ENCODE peak calls at places on chromosomes 3 and 15, in six cellular contexts. B is Panc1, Z is left lung, R is SK-N-SH, A is heart left ventricle, C is right lobe of liver. H is an unnamed sample.

GRCh38 chr3:5144316-5144994 is 22.4 kb downstream of the ARL8B start:
- DNase-seq in B (no peak), Z (no peak), R (no peak), A (no peak), C (no peak), H (no peak)

GRCh38 chr3:130601662-130602061 is 84.7 kb downstream of the COL6A6 start:
- DNase-seq in B (no peak), Z (no peak), R (no peak), A (no peak), C (no peak), H (no peak)

GRCh38 chr3:141913150-141913811 is 36.8 kb downstream of the ATP1B3 start:
- DNase-seq in B (no peak), Z (no peak), R (peak; percentile 58), A (peak; percentile 25), C (no peak), H (no peak)

GRCh38 chr3:50333744-50334328 is 5.8 kb upstream of the TUSC2 start:
- DNase-seq in B (no peak), Z (no peak), R (no peak), A (peak; percentile 87), C (no peak), H (no peak)

GRCh38 chr3:177481329-177481728 is 284.0 kb upstream of the TBL1XR1 start:
- DNase-seq in B (no peak), Z (no peak), R (no peak), A (no peak), C (no peak), H (no peak)

GRCh38 chr3:102114264-102114979 is 265.1 kb downstream of the NFKBIZ start:
- DNase-seq in B (no peak), Z (no peak), R (no peak), A (no peak), C (no peak), H (no peak)

GRCh38 chr3:43766672-43767465 is 76.1 kb downstream of the ABHD5 start:
- DNase-seq in B (no peak), Z (no peak), R (no peak), A (no peak), C (no peak), H (no peak)

GRCh38 chr15:66138096-66138783 is 115.3 kb downstream of the MEGF11 start:
- DNase-seq in B (no peak), Z (no peak), R (peak; percentile 60), A (peak; percentile 10), C (no peak), H (no peak)

GRCh38 chr3:115638991-115639390 is 15.7 kb downstream of the GAP43 start:
- DNase-seq in B (no peak), Z (no peak), R (no peak), A (no peak), C (no peak), H (no peak)

GRCh38 chr15:78766041-78766440 is 45.2 kb downstream of the ADAMTS7 start:
- DNase-seq in B (no peak), Z (peak; percentile 18), R (no peak), A (no peak), C (no peak), H (no peak)

GRCh38 chr15:88878720-88879184 is 16.6 kb downstream of the HAPLN3 start:
- DNase-seq in B (no peak), Z (no peak), R (peak; percentile 85), A (no peak), C (no peak), H (no peak)

GRCh38 chr15:23823508-23823907 is 136.4 kb upstream of the NDN start:
- DNase-seq in B (no peak), Z (no peak), R (no peak), A (no peak), C (no peak), H (no peak)

GRCh38 chr15:85412956-85413854 is 32.8 kb downstream of the AKAP13 start:
- DNase-seq in B (peak; percentile 97), Z (peak; percentile 69), R (peak; percentile 27), A (peak; percentile 44), C (peak; percentile 72), H (no peak)

GRCh38 chr3:38111696-38112377 is 25.1 kb downstream of the ACAA1 start:
- DNase-seq in B (no peak), Z (no peak), R (no peak), A (no peak), C (peak; percentile 12), H (peak; percentile 6)

GRCh38 chr3:2540115-2540514 is 441.4 kb downstream of the CNTN4 start:
- DNase-seq in B (no peak), Z (no peak), R (no peak), A (no peak), C (no peak), H (no peak)

GRCh38 chr3:177465243-177465642 is 268.0 kb upstream of the TBL1XR1 start:
- DNase-seq in B (no peak), Z (no peak), R (no peak), A (no peak), C (no peak), H (no peak)

GRCh38 chr3:192570757-192571156 is 156.6 kb downstream of the FGF12 start:
- DNase-seq in B (no peak), Z (no peak), R (no peak), A (peak; percentile 15), C (no peak), H (no peak)

GRCh38 chr15:52085289-52085688 is 27.3 kb downstream of the BCL2L10 start:
- DNase-seq in B (no peak), Z (no peak), R (no peak), A (no peak), C (no peak), H (no peak)

GRCh38 chr3:114411811-114412803 is 118.3 kb downstream of the TIGIT start:
- DNase-seq in B (no peak), Z (no peak), R (no peak), A (peak; percentile 8), C (peak; percentile 17), H (peak; percentile 13)

GRCh38 chr3:1987983-1988382 is 110.7 kb upstream of the CNTN4 start:
- DNase-seq in B (no peak), Z (no peak), R (peak; percentile 31), A (no peak), C (no peak), H (peak; percentile 21)

GRCh38 chr3:150447631-150448465 is 39.8 kb downstream of the TSC22D2 start:
- DNase-seq in B (peak; percentile 38), Z (no peak), R (no peak), A (no peak), C (no peak), H (no peak)

GRCh38 chr15:48393650-48394049 is 62.4 kb downstream of the DUT start:
- DNase-seq in B (no peak), Z (no peak), R (no peak), A (peak; percentile 28), C (no peak), H (no peak)

GRCh38 chr3:129343643-129344360 is 65.1 kb downstream of the HMCES start:
- DNase-seq in B (no peak), Z (no peak), R (no peak), A (no peak), C (peak; percentile 45), H (peak; percentile 43)

GRCh38 chr3:110327870-110328269 is 743.7 kb upstream of the NECTIN3 start:
- DNase-seq in B (no peak), Z (no peak), R (no peak), A (no peak), C (no peak), H (no peak)

GRCh38 chr15:85141601-85142185 is 160.0 kb downstream of the PDE8A start:
- DNase-seq in B (no peak), Z (no peak), R (no peak), A (no peak), C (no peak), H (no peak)

GRCh38 chr3:194462936-194463335 is 23.9 kb downstream of the ATP13A3 start:
- DNase-seq in B (no peak), Z (no peak), R (no peak), A (no peak), C (no peak), H (no peak)

GRCh38 chr3:105387122-105387751 is 20.5 kb downstream of the ALCAM start:
- DNase-seq in B (no peak), Z (no peak), R (no peak), A (no peak), C (peak; percentile 18), H (no peak)

GRCh38 chr15:61861962-61862361 is 198.3 kb downstream of the VPS13C start:
- DNase-seq in B (no peak), Z (no peak), R (no peak), A (no peak), C (no peak), H (no peak)

GRCh38 chr3:172173316-172174271 is 134.2 kb downstream of the FNDC3B start:
- DNase-seq in B (no peak), Z (no peak), R (no peak), A (no peak), C (no peak), H (no peak)
- H3K27ac ChIP-seq in B (peak overlapping the region; percentile 48), Z (no peak overlapping the region), R (no peak overlapping the region), A (no peak overlapping the region), C (peak overlapping the region; percentile 52), H (no peak overlapping the region)

DNA sequence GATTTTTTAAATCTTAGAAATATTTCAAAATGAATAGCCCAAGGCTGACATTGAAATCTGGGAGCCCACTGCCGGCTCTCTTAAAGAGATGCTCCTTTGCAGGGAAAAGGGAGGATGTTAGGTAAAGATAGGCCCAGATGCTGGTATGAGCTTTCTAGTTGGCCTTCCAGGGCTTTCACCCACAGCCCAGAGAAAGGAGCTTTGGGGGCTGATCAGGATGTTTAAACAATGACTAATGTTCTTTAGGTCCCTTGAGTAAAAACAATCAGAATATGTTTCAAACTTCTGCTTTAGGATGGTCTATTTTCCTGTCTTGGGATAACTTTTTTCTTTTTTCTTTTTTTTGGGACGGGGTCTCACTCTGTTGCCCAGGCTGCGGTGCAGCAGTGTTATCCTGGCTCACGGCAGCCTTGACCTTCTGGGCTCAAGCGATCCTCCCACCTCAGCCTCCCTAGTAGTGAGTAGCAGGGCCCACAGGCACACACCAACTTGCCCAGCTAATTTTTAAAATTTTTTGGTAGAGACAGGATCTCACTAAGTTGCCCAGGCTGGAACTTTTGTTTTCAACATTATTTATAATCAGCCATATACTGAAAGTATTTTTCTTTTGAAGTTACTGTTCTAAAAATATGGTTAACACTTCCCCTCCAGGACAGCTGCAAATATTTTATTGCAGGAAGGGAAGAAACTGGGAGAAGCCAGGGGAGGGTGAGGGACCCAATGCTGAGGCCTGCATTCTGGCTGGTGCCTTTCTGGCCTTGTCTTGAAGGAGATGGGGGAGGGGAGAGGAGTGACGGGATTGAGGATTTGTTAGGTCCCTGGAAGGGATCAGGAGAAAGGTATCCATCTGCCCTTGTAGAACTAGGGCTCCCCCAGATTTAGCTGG is 70.1 kb downstream of the TRAK1 start:
- DNase-seq in B (no peak), Z (no peak), R (no peak), A (no peak), C (no peak), H (no peak)
- TF ChIP-seq CTCF in B (no peak), Z (no peak), R (no peak), A (no peak), C (no peak), H (no peak)

GRCh38 chr15:67145307-67145610 is 79.9 kb downstream of the SMAD3 start:
- DNase-seq in B (no peak), Z (no peak), R (no peak), A (no peak), C (no peak), H (no peak)
- H3K27ac ChIP-seq in B (peak overlapping the region; percentile 100), Z (no peak overlapping the region), R (peak overlapping the region; percentile 99), A (peak overlapping the region; percentile 14), C (no peak overlapping the region), H (no peak overlapping the region)

GRCh38 chr3:40852712-40853111 is 328.0 kb downstream of the ZNF621 start:
- DNase-seq in B (no peak), Z (no peak), R (no peak), A (no peak), C (no peak), H (no peak)
- TF ChIP-seq CTCF in B (no peak), Z (no peak), R (no peak), A (no peak), C (no peak), H (no peak)

GRCh38 chr15:80174017-80174746 is 21.4 kb downstream of the FAH start:
- DNase-seq in B (no peak), Z (no peak), R (no peak), A (peak; percentile 37), C (peak; percentile 73), H (no peak)
- H3K27ac ChIP-seq in B (no peak overlapping the region), Z (no peak overlapping the region), R (peak overlapping the region; percentile 74), A (no peak overlapping the region), C (peak overlapping the region; percentile 58), H (no peak overlapping the region)

H was measured in pancreas.